ENCODE peak calls at places on chromosome 14, in seven cellular contexts. One of them, this sample, is unnamed.

GRCh38 chr14:88195676-88196075 is 127.4 kb downstream of the KCNK10 start:
- DNase-seq in nucleus accumbens: no peak
- DNase-seq in foreskin melanocyte: no peak
- DNase-seq in activated T-cell treated with anti-CD3 and anti-CD28 coated beads, Interleukin-2, amount 50 U/mL, for 4 hours: no peak
- DNase-seq in activated naive CD4-positive, alpha-beta T cell treated with anti-CD3 and anti-CD28 coated beads, Interleukin-2, amount 10 ng/mL, durations not matched to agents 7 days and 5 days: no peak
- DNase-seq in activated CD4-positive, alpha-beta T cell treated with anti-CD3 and anti-CD28 coated beads, Interleukin-2, amount 10 ng/mL, durations not matched to agents 7 days and 5 days: no peak
- DNase-seq in hypothalamus: no peak
- DNase-seq in this sample: no peak

GRCh38 chr14:64209428-64210165 is 84.6 kb downstream of the ESR2 start:
- DNase-seq in nucleus accumbens: no peak
- DNase-seq in foreskin melanocyte: no peak
- DNase-seq in activated T-cell treated with anti-CD3 and anti-CD28 coated beads, Interleukin-2, amount 50 U/mL, for 4 hours: no peak
- DNase-seq in activated naive CD4-positive, alpha-beta T cell treated with anti-CD3 and anti-CD28 coated beads, Interleukin-2, amount 10 ng/mL, durations not matched to agents 7 days and 5 days: no peak
- DNase-seq in activated CD4-positive, alpha-beta T cell treated with anti-CD3 and anti-CD28 coated beads, Interleukin-2, amount 10 ng/mL, durations not matched to agents 7 days and 5 days: no peak
- DNase-seq in hypothalamus: no peak
- DNase-seq in this sample: no peak

GRCh38 chr14:63273091-63273490 is 45.6 kb downstream of the GPHB5 start:
- DNase-seq in nucleus accumbens: no peak
- DNase-seq in foreskin melanocyte: no peak
- DNase-seq in activated T-cell treated with anti-CD3 and anti-CD28 coated beads, Interleukin-2, amount 50 U/mL, for 4 hours: no peak
- DNase-seq in activated naive CD4-positive, alpha-beta T cell treated with anti-CD3 and anti-CD28 coated beads, Interleukin-2, amount 10 ng/mL, durations not matched to agents 7 days and 5 days: no peak
- DNase-seq in activated CD4-positive, alpha-beta T cell treated with anti-CD3 and anti-CD28 coated beads, Interleukin-2, amount 10 ng/mL, durations not matched to agents 7 days and 5 days: no peak
- DNase-seq in hypothalamus: no peak
- DNase-seq in this sample: no peak

GRCh38 chr14:47705683-47706082 is 30.3 kb upstream of the MDGA2 start:
- DNase-seq in nucleus accumbens: no peak
- DNase-seq in foreskin melanocyte: no peak
- DNase-seq in activated T-cell treated with anti-CD3 and anti-CD28 coated beads, Interleukin-2, amount 50 U/mL, for 4 hours: no peak
- DNase-seq in activated naive CD4-positive, alpha-beta T cell treated with anti-CD3 and anti-CD28 coated beads, Interleukin-2, amount 10 ng/mL, durations not matched to agents 7 days and 5 days: no peak
- DNase-seq in activated CD4-positive, alpha-beta T cell treated with anti-CD3 and anti-CD28 coated beads, Interleukin-2, amount 10 ng/mL, durations not matched to agents 7 days and 5 days: no peak
- DNase-seq in hypothalamus: no peak
- DNase-seq in this sample: no peak

GRCh38 chr14:77148510-77149231 is 7.1 kb upstream of the ZDHHC22 start:
- DNase-seq in nucleus accumbens: no peak
- DNase-seq in foreskin melanocyte: no peak
- DNase-seq in activated T-cell treated with anti-CD3 and anti-CD28 coated beads, Interleukin-2, amount 50 U/mL, for 4 hours: no peak
- DNase-seq in activated naive CD4-positive, alpha-beta T cell treated with anti-CD3 and anti-CD28 coated beads, Interleukin-2, amount 10 ng/mL, durations not matched to agents 7 days and 5 days: no peak
- DNase-seq in activated CD4-positive, alpha-beta T cell treated with anti-CD3 and anti-CD28 coated beads, Interleukin-2, amount 10 ng/mL, durations not matched to agents 7 days and 5 days: no peak
- DNase-seq in hypothalamus: no peak
- DNase-seq in this sample: no peak

GRCh38 chr14:100622708-100623485 is 35.7 kb upstream of the BEGAIN start:
- DNase-seq in nucleus accumbens: no peak
- DNase-seq in foreskin melanocyte: no peak
- DNase-seq in activated T-cell treated with anti-CD3 and anti-CD28 coated beads, Interleukin-2, amount 50 U/mL, for 4 hours: no peak
- DNase-seq in activated naive CD4-positive, alpha-beta T cell treated with anti-CD3 and anti-CD28 coated beads, Interleukin-2, amount 10 ng/mL, durations not matched to agents 7 days and 5 days: no peak
- DNase-seq in activated CD4-positive, alpha-beta T cell treated with anti-CD3 and anti-CD28 coated beads, Interleukin-2, amount 10 ng/mL, durations not matched to agents 7 days and 5 days: no peak
- DNase-seq in hypothalamus: no peak
- DNase-seq in this sample: no peak

GRCh38 chr14:22344673-22345072 is 244.4 kb downstream of the DAD1 start:
- DNase-seq in nucleus accumbens: no peak
- DNase-seq in foreskin melanocyte: no peak
- DNase-seq in activated T-cell treated with anti-CD3 and anti-CD28 coated beads, Interleukin-2, amount 50 U/mL, for 4 hours: no peak
- DNase-seq in activated naive CD4-positive, alpha-beta T cell treated with anti-CD3 and anti-CD28 coated beads, Interleukin-2, amount 10 ng/mL, durations not matched to agents 7 days and 5 days: no peak
- DNase-seq in activated CD4-positive, alpha-beta T cell treated with anti-CD3 and anti-CD28 coated beads, Interleukin-2, amount 10 ng/mL, durations not matched to agents 7 days and 5 days: no peak
- DNase-seq in hypothalamus: no peak
- DNase-seq in this sample: no peak

GRCh38 chr14:81319314-81319713 is 80.8 kb downstream of the STON2 start:
- DNase-seq in nucleus accumbens: no peak
- DNase-seq in foreskin melanocyte: no peak
- DNase-seq in activated T-cell treated with anti-CD3 and anti-CD28 coated beads, Interleukin-2, amount 50 U/mL, for 4 hours: no peak
- DNase-seq in activated naive CD4-positive, alpha-beta T cell treated with anti-CD3 and anti-CD28 coated beads, Interleukin-2, amount 10 ng/mL, durations not matched to agents 7 days and 5 days: no peak
- DNase-seq in activated CD4-positive, alpha-beta T cell treated with anti-CD3 and anti-CD28 coated beads, Interleukin-2, amount 10 ng/mL, durations not matched to agents 7 days and 5 days: no peak
- DNase-seq in hypothalamus: no peak
- DNase-seq in this sample: no peak

GRCh38 chr14:74596747-74597456 is 15.1 kb downstream of the LTBP2 start:
- DNase-seq in nucleus accumbens: no peak
- DNase-seq in foreskin melanocyte: no peak
- DNase-seq in activated T-cell treated with anti-CD3 and anti-CD28 coated beads, Interleukin-2, amount 50 U/mL, for 4 hours: no peak
- DNase-seq in activated naive CD4-positive, alpha-beta T cell treated with anti-CD3 and anti-CD28 coated beads, Interleukin-2, amount 10 ng/mL, durations not matched to agents 7 days and 5 days: no peak
- DNase-seq in activated CD4-positive, alpha-beta T cell treated with anti-CD3 and anti-CD28 coated beads, Interleukin-2, amount 10 ng/mL, durations not matched to agents 7 days and 5 days: no peak
- DNase-seq in hypothalamus: no peak
- DNase-seq in this sample: no peak

GRCh38 chr14:58637391-58638230 is at the start of gene DACT1:
- DNase-seq in nucleus accumbens: peak; percentile 71
- DNase-seq in foreskin melanocyte: peak; percentile 50
- DNase-seq in activated T-cell treated with anti-CD3 and anti-CD28 coated beads, Interleukin-2, amount 50 U/mL, for 4 hours: peak; percentile 54
- DNase-seq in activated naive CD4-positive, alpha-beta T cell treated with anti-CD3 and anti-CD28 coated beads, Interleukin-2, amount 10 ng/mL, durations not matched to agents 7 days and 5 days: peak; percentile 84
- DNase-seq in activated CD4-positive, alpha-beta T cell treated with anti-CD3 and anti-CD28 coated beads, Interleukin-2, amount 10 ng/mL, durations not matched to agents 7 days and 5 days: peak; percentile 56
- DNase-seq in hypothalamus: peak; percentile 45
- DNase-seq in this sample: no peak

GRCh38 chr14:105138551-105139111 is 29.9 kb downstream of the JAG2 start:
- DNase-seq in nucleus accumbens: no peak
- DNase-seq in foreskin melanocyte: no peak
- DNase-seq in activated T-cell treated with anti-CD3 and anti-CD28 coated beads, Interleukin-2, amount 50 U/mL, for 4 hours: no peak
- DNase-seq in activated naive CD4-positive, alpha-beta T cell treated with anti-CD3 and anti-CD28 coated beads, Interleukin-2, amount 10 ng/mL, durations not matched to agents 7 days and 5 days: no peak
- DNase-seq in activated CD4-positive, alpha-beta T cell treated with anti-CD3 and anti-CD28 coated beads, Interleukin-2, amount 10 ng/mL, durations not matched to agents 7 days and 5 days: no peak
- DNase-seq in hypothalamus: no peak
- DNase-seq in this sample: no peak

GRCh38 chr14:73725116-73726024 is 11.2 kb upstream of the PNMA1 start:
- DNase-seq in nucleus accumbens: no peak
- DNase-seq in foreskin melanocyte: no peak
- DNase-seq in activated T-cell treated with anti-CD3 and anti-CD28 coated beads, Interleukin-2, amount 50 U/mL, for 4 hours: no peak
- DNase-seq in activated naive CD4-positive, alpha-beta T cell treated with anti-CD3 and anti-CD28 coated beads, Interleukin-2, amount 10 ng/mL, durations not matched to agents 7 days and 5 days: no peak
- DNase-seq in activated CD4-positive, alpha-beta T cell treated with anti-CD3 and anti-CD28 coated beads, Interleukin-2, amount 10 ng/mL, durations not matched to agents 7 days and 5 days: no peak
- DNase-seq in hypothalamus: no peak
- DNase-seq in this sample: peak; percentile 3

GRCh38 chr14:101239065-101239464 is 322.2 kb upstream of the DIO3 start:
- DNase-seq in nucleus accumbens: no peak
- DNase-seq in foreskin melanocyte: no peak
- DNase-seq in activated T-cell treated with anti-CD3 and anti-CD28 coated beads, Interleukin-2, amount 50 U/mL, for 4 hours: no peak
- DNase-seq in activated naive CD4-positive, alpha-beta T cell treated with anti-CD3 and anti-CD28 coated beads, Interleukin-2, amount 10 ng/mL, durations not matched to agents 7 days and 5 days: no peak
- DNase-seq in activated CD4-positive, alpha-beta T cell treated with anti-CD3 and anti-CD28 coated beads, Interleukin-2, amount 10 ng/mL, durations not matched to agents 7 days and 5 days: no peak
- DNase-seq in hypothalamus: no peak
- DNase-seq in this sample: no peak

GRCh38 chr14:99779751-99780150 is 13.5 kb upstream of the EML1 start:
- DNase-seq in nucleus accumbens: no peak
- DNase-seq in foreskin melanocyte: no peak
- DNase-seq in activated T-cell treated with anti-CD3 and anti-CD28 coated beads, Interleukin-2, amount 50 U/mL, for 4 hours: no peak
- DNase-seq in activated naive CD4-positive, alpha-beta T cell treated with anti-CD3 and anti-CD28 coated beads, Interleukin-2, amount 10 ng/mL, durations not matched to agents 7 days and 5 days: no peak
- DNase-seq in activated CD4-positive, alpha-beta T cell treated with anti-CD3 and anti-CD28 coated beads, Interleukin-2, amount 10 ng/mL, durations not matched to agents 7 days and 5 days: no peak
- DNase-seq in hypothalamus: no peak
- DNase-seq in this sample: no peak

GRCh38 chr14:92731622-92732021 is 16.8 kb downstream of the LGMN start:
- DNase-seq in nucleus accumbens: no peak
- DNase-seq in foreskin melanocyte: no peak
- DNase-seq in activated T-cell treated with anti-CD3 and anti-CD28 coated beads, Interleukin-2, amount 50 U/mL, for 4 hours: no peak
- DNase-seq in activated naive CD4-positive, alpha-beta T cell treated with anti-CD3 and anti-CD28 coated beads, Interleukin-2, amount 10 ng/mL, durations not matched to agents 7 days and 5 days: no peak
- DNase-seq in activated CD4-positive, alpha-beta T cell treated with anti-CD3 and anti-CD28 coated beads, Interleukin-2, amount 10 ng/mL, durations not matched to agents 7 days and 5 days: no peak
- DNase-seq in hypothalamus: no peak
- DNase-seq in this sample: no peak

GRCh38 chr14:89973234-89973823 is 17.6 kb downstream of the TDP1 start:
- DNase-seq in nucleus accumbens: peak; percentile 54
- DNase-seq in foreskin melanocyte: peak; percentile 53
- DNase-seq in activated T-cell treated with anti-CD3 and anti-CD28 coated beads, Interleukin-2, amount 50 U/mL, for 4 hours: peak; percentile 45
- DNase-seq in activated naive CD4-positive, alpha-beta T cell treated with anti-CD3 and anti-CD28 coated beads, Interleukin-2, amount 10 ng/mL, durations not matched to agents 7 days and 5 days: peak; percentile 71
- DNase-seq in activated CD4-positive, alpha-beta T cell treated with anti-CD3 and anti-CD28 coated beads, Interleukin-2, amount 10 ng/mL, durations not matched to agents 7 days and 5 days: peak; percentile 65
- DNase-seq in hypothalamus: peak; percentile 6
- DNase-seq in this sample: peak; percentile 44

GRCh38 chr14:72186461-72187035 is 254.3 kb downstream of the RGS6 start:
- DNase-seq in nucleus accumbens: no peak
- DNase-seq in foreskin melanocyte: no peak
- DNase-seq in activated T-cell treated with anti-CD3 and anti-CD28 coated beads, Interleukin-2, amount 50 U/mL, for 4 hours: no peak
- DNase-seq in activated naive CD4-positive, alpha-beta T cell treated with anti-CD3 and anti-CD28 coated beads, Interleukin-2, amount 10 ng/mL, durations not matched to agents 7 days and 5 days: no peak
- DNase-seq in activated CD4-positive, alpha-beta T cell treated with anti-CD3 and anti-CD28 coated beads, Interleukin-2, amount 10 ng/mL, durations not matched to agents 7 days and 5 days: no peak
- DNase-seq in hypothalamus: no peak
- DNase-seq in this sample: no peak

GRCh38 chr14:24135584-24135833 is 485 bp upstream of the PSME1 start:
- DNase-seq in nucleus accumbens: no peak
- DNase-seq in foreskin melanocyte: no peak
- DNase-seq in activated T-cell treated with anti-CD3 and anti-CD28 coated beads, Interleukin-2, amount 50 U/mL, for 4 hours: no peak
- DNase-seq in activated naive CD4-positive, alpha-beta T cell treated with anti-CD3 and anti-CD28 coated beads, Interleukin-2, amount 10 ng/mL, durations not matched to agents 7 days and 5 days: no peak
- DNase-seq in activated CD4-positive, alpha-beta T cell treated with anti-CD3 and anti-CD28 coated beads, Interleukin-2, amount 10 ng/mL, durations not matched to agents 7 days and 5 days: no peak
- DNase-seq in hypothalamus: no peak
- DNase-seq in this sample: no peak

GRCh38 chr14:105879867-105880561 is 353.6 kb downstream of the TMEM121 start:
- DNase-seq in nucleus accumbens: no peak
- DNase-seq in foreskin melanocyte: no peak
- DNase-seq in activated T-cell treated with anti-CD3 and anti-CD28 coated beads, Interleukin-2, amount 50 U/mL, for 4 hours: peak; percentile 3
- DNase-seq in activated naive CD4-positive, alpha-beta T cell treated with anti-CD3 and anti-CD28 coated beads, Interleukin-2, amount 10 ng/mL, durations not matched to agents 7 days and 5 days: peak; percentile 41
- DNase-seq in activated CD4-positive, alpha-beta T cell treated with anti-CD3 and anti-CD28 coated beads, Interleukin-2, amount 10 ng/mL, durations not matched to agents 7 days and 5 days: no peak
- DNase-seq in hypothalamus: no peak
- DNase-seq in this sample: no peak

GRCh38 chr14:85934123-85934885 is 404.4 kb downstream of the FLRT2 start:
- DNase-seq in nucleus accumbens: peak; percentile 9
- DNase-seq in foreskin melanocyte: peak; percentile 62
- DNase-seq in activated T-cell treated with anti-CD3 and anti-CD28 coated beads, Interleukin-2, amount 50 U/mL, for 4 hours: peak; percentile 36
- DNase-seq in activated naive CD4-positive, alpha-beta T cell treated with anti-CD3 and anti-CD28 coated beads, Interleukin-2, amount 10 ng/mL, durations not matched to agents 7 days and 5 days: peak; percentile 63
- DNase-seq in activated CD4-positive, alpha-beta T cell treated with anti-CD3 and anti-CD28 coated beads, Interleukin-2, amount 10 ng/mL, durations not matched to agents 7 days and 5 days: peak; percentile 68
- DNase-seq in hypothalamus: no peak
- DNase-seq in this sample: peak; percentile 25

GRCh38 chr14:33754264-33754663 is 196.6 kb downstream of the EGLN3 start:
- DNase-seq in nucleus accumbens: no peak
- DNase-seq in foreskin melanocyte: no peak
- DNase-seq in activated T-cell treated with anti-CD3 and anti-CD28 coated beads, Interleukin-2, amount 50 U/mL, for 4 hours: no peak
- DNase-seq in activated naive CD4-positive, alpha-beta T cell treated with anti-CD3 and anti-CD28 coated beads, Interleukin-2, amount 10 ng/mL, durations not matched to agents 7 days and 5 days: no peak
- DNase-seq in activated CD4-positive, alpha-beta T cell treated with anti-CD3 and anti-CD28 coated beads, Interleukin-2, amount 10 ng/mL, durations not matched to agents 7 days and 5 days: no peak
- DNase-seq in hypothalamus: no peak
- DNase-seq in this sample: no peak

GRCh38 chr14:88611878-88612277 is 49.0 kb downstream of the ZC3H14 start:
- DNase-seq in nucleus accumbens: no peak
- DNase-seq in foreskin melanocyte: no peak
- DNase-seq in activated T-cell treated with anti-CD3 and anti-CD28 coated beads, Interleukin-2, amount 50 U/mL, for 4 hours: no peak
- DNase-seq in activated naive CD4-positive, alpha-beta T cell treated with anti-CD3 and anti-CD28 coated beads, Interleukin-2, amount 10 ng/mL, durations not matched to agents 7 days and 5 days: no peak
- DNase-seq in activated CD4-positive, alpha-beta T cell treated with anti-CD3 and anti-CD28 coated beads, Interleukin-2, amount 10 ng/mL, durations not matched to agents 7 days and 5 days: no peak
- DNase-seq in hypothalamus: no peak
- DNase-seq in this sample: no peak

GRCh38 chr14:64400829-64401459 is 12.8 kb downstream of the MTHFD1 start:
- DNase-seq in nucleus accumbens: no peak
- DNase-seq in foreskin melanocyte: no peak
- DNase-seq in activated T-cell treated with anti-CD3 and anti-CD28 coated beads, Interleukin-2, amount 50 U/mL, for 4 hours: no peak
- DNase-seq in activated naive CD4-positive, alpha-beta T cell treated with anti-CD3 and anti-CD28 coated beads, Interleukin-2, amount 10 ng/mL, durations not matched to agents 7 days and 5 days: no peak
- DNase-seq in activated CD4-positive, alpha-beta T cell treated with anti-CD3 and anti-CD28 coated beads, Interleukin-2, amount 10 ng/mL, durations not matched to agents 7 days and 5 days: no peak
- DNase-seq in hypothalamus: no peak
- DNase-seq in this sample: no peak

GRCh38 chr14:106585692-106586091 is 1059.3 kb downstream of the TMEM121 start:
- DNase-seq in nucleus accumbens: no peak
- DNase-seq in foreskin melanocyte: no peak
- DNase-seq in activated T-cell treated with anti-CD3 and anti-CD28 coated beads, Interleukin-2, amount 50 U/mL, for 4 hours: no peak
- DNase-seq in activated naive CD4-positive, alpha-beta T cell treated with anti-CD3 and anti-CD28 coated beads, Interleukin-2, amount 10 ng/mL, durations not matched to agents 7 days and 5 days: no peak
- DNase-seq in activated CD4-positive, alpha-beta T cell treated with anti-CD3 and anti-CD28 coated beads, Interleukin-2, amount 10 ng/mL, durations not matched to agents 7 days and 5 days: no peak
- DNase-seq in hypothalamus: no peak
- DNase-seq in this sample: no peak

GRCh38 chr14:81464253-81465001 is 64.3 kb upstream of the STON2 start:
- DNase-seq in nucleus accumbens: peak; percentile 49
- DNase-seq in foreskin melanocyte: peak; percentile 72
- DNase-seq in activated T-cell treated with anti-CD3 and anti-CD28 coated beads, Interleukin-2, amount 50 U/mL, for 4 hours: peak; percentile 42
- DNase-seq in activated naive CD4-positive, alpha-beta T cell treated with anti-CD3 and anti-CD28 coated beads, Interleukin-2, amount 10 ng/mL, durations not matched to agents 7 days and 5 days: peak; percentile 72
- DNase-seq in activated CD4-positive, alpha-beta T cell treated with anti-CD3 and anti-CD28 coated beads, Interleukin-2, amount 10 ng/mL, durations not matched to agents 7 days and 5 days: peak; percentile 82
- DNase-seq in hypothalamus: no peak
- DNase-seq in this sample: no peak

GRCh38 chr14:79136437-79137430 is 966.6 kb downstream of the NRXN3 start:
- DNase-seq in nucleus accumbens: no peak
- DNase-seq in foreskin melanocyte: no peak
- DNase-seq in activated T-cell treated with anti-CD3 and anti-CD28 coated beads, Interleukin-2, amount 50 U/mL, for 4 hours: no peak
- DNase-seq in activated naive CD4-positive, alpha-beta T cell treated with anti-CD3 and anti-CD28 coated beads, Interleukin-2, amount 10 ng/mL, durations not matched to agents 7 days and 5 days: no peak
- DNase-seq in activated CD4-positive, alpha-beta T cell treated with anti-CD3 and anti-CD28 coated beads, Interleukin-2, amount 10 ng/mL, durations not matched to agents 7 days and 5 days: no peak
- DNase-seq in hypothalamus: no peak
- DNase-seq in this sample: no peak

GRCh38 chr14:51534623-51535022 is 117.1 kb upstream of the FRMD6 start:
- DNase-seq in nucleus accumbens: no peak
- DNase-seq in foreskin melanocyte: no peak
- DNase-seq in activated T-cell treated with anti-CD3 and anti-CD28 coated beads, Interleukin-2, amount 50 U/mL, for 4 hours: no peak
- DNase-seq in activated naive CD4-positive, alpha-beta T cell treated with anti-CD3 and anti-CD28 coated beads, Interleukin-2, amount 10 ng/mL, durations not matched to agents 7 days and 5 days: no peak
- DNase-seq in activated CD4-positive, alpha-beta T cell treated with anti-CD3 and anti-CD28 coated beads, Interleukin-2, amount 10 ng/mL, durations not matched to agents 7 days and 5 days: no peak
- DNase-seq in hypothalamus: no peak
- DNase-seq in this sample: no peak

GRCh38 chr14:96303981-96304380 is 48.0 kb downstream of the BDKRB1 start:
- DNase-seq in nucleus accumbens: no peak
- DNase-seq in foreskin melanocyte: no peak
- DNase-seq in activated T-cell treated with anti-CD3 and anti-CD28 coated beads, Interleukin-2, amount 50 U/mL, for 4 hours: no peak
- DNase-seq in activated naive CD4-positive, alpha-beta T cell treated with anti-CD3 and anti-CD28 coated beads, Interleukin-2, amount 10 ng/mL, durations not matched to agents 7 days and 5 days: no peak
- DNase-seq in activated CD4-positive, alpha-beta T cell treated with anti-CD3 and anti-CD28 coated beads, Interleukin-2, amount 10 ng/mL, durations not matched to agents 7 days and 5 days: no peak
- DNase-seq in hypothalamus: no peak
- DNase-seq in this sample: no peak

GRCh38 chr14:32497233-32497632 is 168.1 kb downstream of the AKAP6 start:
- DNase-seq in nucleus accumbens: no peak
- DNase-seq in foreskin melanocyte: no peak
- DNase-seq in activated T-cell treated with anti-CD3 and anti-CD28 coated beads, Interleukin-2, amount 50 U/mL, for 4 hours: no peak
- DNase-seq in activated naive CD4-positive, alpha-beta T cell treated with anti-CD3 and anti-CD28 coated beads, Interleukin-2, amount 10 ng/mL, durations not matched to agents 7 days and 5 days: no peak
- DNase-seq in activated CD4-positive, alpha-beta T cell treated with anti-CD3 and anti-CD28 coated beads, Interleukin-2, amount 10 ng/mL, durations not matched to agents 7 days and 5 days: no peak
- DNase-seq in hypothalamus: no peak
- DNase-seq in this sample: no peak

GRCh38 chr14:63308723-63309317 is 9.9 kb downstream of the GPHB5 start:
- DNase-seq in nucleus accumbens: no peak
- DNase-seq in foreskin melanocyte: no peak
- DNase-seq in activated T-cell treated with anti-CD3 and anti-CD28 coated beads, Interleukin-2, amount 50 U/mL, for 4 hours: no peak
- DNase-seq in activated naive CD4-positive, alpha-beta T cell treated with anti-CD3 and anti-CD28 coated beads, Interleukin-2, amount 10 ng/mL, durations not matched to agents 7 days and 5 days: peak; percentile 27
- DNase-seq in activated CD4-positive, alpha-beta T cell treated with anti-CD3 and anti-CD28 coated beads, Interleukin-2, amount 10 ng/mL, durations not matched to agents 7 days and 5 days: no peak
- DNase-seq in hypothalamus: no peak
- DNase-seq in this sample: no peak

GRCh38 chr14:61733972-61734371 is 28.2 kb upstream of the SNAPC1 start:
- DNase-seq in nucleus accumbens: no peak
- DNase-seq in foreskin melanocyte: no peak
- DNase-seq in activated T-cell treated with anti-CD3 and anti-CD28 coated beads, Interleukin-2, amount 50 U/mL, for 4 hours: no peak
- DNase-seq in activated naive CD4-positive, alpha-beta T cell treated with anti-CD3 and anti-CD28 coated beads, Interleukin-2, amount 10 ng/mL, durations not matched to agents 7 days and 5 days: no peak
- DNase-seq in activated CD4-positive, alpha-beta T cell treated with anti-CD3 and anti-CD28 coated beads, Interleukin-2, amount 10 ng/mL, durations not matched to agents 7 days and 5 days: no peak
- DNase-seq in hypothalamus: no peak
- DNase-seq in this sample: no peak

GRCh38 chr14:89180546-89180945 is 236.5 kb downstream of the FOXN3 start:
- DNase-seq in nucleus accumbens: no peak
- DNase-seq in foreskin melanocyte: no peak
- DNase-seq in activated T-cell treated with anti-CD3 and anti-CD28 coated beads, Interleukin-2, amount 50 U/mL, for 4 hours: no peak
- DNase-seq in activated naive CD4-positive, alpha-beta T cell treated with anti-CD3 and anti-CD28 coated beads, Interleukin-2, amount 10 ng/mL, durations not matched to agents 7 days and 5 days: no peak
- DNase-seq in activated CD4-positive, alpha-beta T cell treated with anti-CD3 and anti-CD28 coated beads, Interleukin-2, amount 10 ng/mL, durations not matched to agents 7 days and 5 days: no peak
- DNase-seq in hypothalamus: no peak
- DNase-seq in this sample: no peak

GRCh38 chr14:85535916-85536834 is 6.2 kb downstream of the FLRT2 start:
- DNase-seq in nucleus accumbens: no peak
- DNase-seq in foreskin melanocyte: peak; percentile 53
- DNase-seq in activated T-cell treated with anti-CD3 and anti-CD28 coated beads, Interleukin-2, amount 50 U/mL, for 4 hours: no peak
- DNase-seq in activated naive CD4-positive, alpha-beta T cell treated with anti-CD3 and anti-CD28 coated beads, Interleukin-2, amount 10 ng/mL, durations not matched to agents 7 days and 5 days: no peak
- DNase-seq in activated CD4-positive, alpha-beta T cell treated with anti-CD3 and anti-CD28 coated beads, Interleukin-2, amount 10 ng/mL, durations not matched to agents 7 days and 5 days: no peak
- DNase-seq in hypothalamus: no peak
- DNase-seq in this sample: no peak

GRCh38 chr14:53946404-53947400 is 9.9 kb downstream of the BMP4 start:
- DNase-seq in nucleus accumbens: no peak
- DNase-seq in foreskin melanocyte: no peak
- DNase-seq in activated T-cell treated with anti-CD3 and anti-CD28 coated beads, Interleukin-2, amount 50 U/mL, for 4 hours: no peak
- DNase-seq in activated naive CD4-positive, alpha-beta T cell treated with anti-CD3 and anti-CD28 coated beads, Interleukin-2, amount 10 ng/mL, durations not matched to agents 7 days and 5 days: no peak
- DNase-seq in activated CD4-positive, alpha-beta T cell treated with anti-CD3 and anti-CD28 coated beads, Interleukin-2, amount 10 ng/mL, durations not matched to agents 7 days and 5 days: no peak
- DNase-seq in hypothalamus: no peak
- DNase-seq in this sample: no peak

GRCh38 chr14:73714656-73715081 is 485 bp upstream of the PNMA1 start:
- DNase-seq in nucleus accumbens: no peak
- DNase-seq in foreskin melanocyte: no peak
- DNase-seq in activated T-cell treated with anti-CD3 and anti-CD28 coated beads, Interleukin-2, amount 50 U/mL, for 4 hours: no peak
- DNase-seq in activated naive CD4-positive, alpha-beta T cell treated with anti-CD3 and anti-CD28 coated beads, Interleukin-2, amount 10 ng/mL, durations not matched to agents 7 days and 5 days: no peak
- DNase-seq in activated CD4-positive, alpha-beta T cell treated with anti-CD3 and anti-CD28 coated beads, Interleukin-2, amount 10 ng/mL, durations not matched to agents 7 days and 5 days: no peak
- DNase-seq in hypothalamus: no peak
- DNase-seq in this sample: no peak

GRCh38 chr14:24861083-24861630 is 188.8 kb downstream of the STXBP6 start:
- DNase-seq in nucleus accumbens: no peak
- DNase-seq in foreskin melanocyte: no peak
- DNase-seq in activated T-cell treated with anti-CD3 and anti-CD28 coated beads, Interleukin-2, amount 50 U/mL, for 4 hours: no peak
- DNase-seq in activated naive CD4-positive, alpha-beta T cell treated with anti-CD3 and anti-CD28 coated beads, Interleukin-2, amount 10 ng/mL, durations not matched to agents 7 days and 5 days: no peak
- DNase-seq in activated CD4-positive, alpha-beta T cell treated with anti-CD3 and anti-CD28 coated beads, Interleukin-2, amount 10 ng/mL, durations not matched to agents 7 days and 5 days: no peak
- DNase-seq in hypothalamus: no peak
- DNase-seq in this sample: no peak

GRCh38 chr14:66087231-66087630 is 398.9 kb upstream of the CCDC196 start:
- DNase-seq in nucleus accumbens: no peak
- DNase-seq in foreskin melanocyte: no peak
- DNase-seq in activated T-cell treated with anti-CD3 and anti-CD28 coated beads, Interleukin-2, amount 50 U/mL, for 4 hours: no peak
- DNase-seq in activated naive CD4-positive, alpha-beta T cell treated with anti-CD3 and anti-CD28 coated beads, Interleukin-2, amount 10 ng/mL, durations not matched to agents 7 days and 5 days: no peak
- DNase-seq in activated CD4-positive, alpha-beta T cell treated with anti-CD3 and anti-CD28 coated beads, Interleukin-2, amount 10 ng/mL, durations not matched to agents 7 days and 5 days: no peak
- DNase-seq in hypothalamus: no peak
- DNase-seq in this sample: no peak

GRCh38 chr14:64746298-64747250 is 42.4 kb downstream of the PLEKHG3 start:
- DNase-seq in nucleus accumbens: no peak
- DNase-seq in foreskin melanocyte: no peak
- DNase-seq in activated T-cell treated with anti-CD3 and anti-CD28 coated beads, Interleukin-2, amount 50 U/mL, for 4 hours: no peak
- DNase-seq in activated naive CD4-positive, alpha-beta T cell treated with anti-CD3 and anti-CD28 coated beads, Interleukin-2, amount 10 ng/mL, durations not matched to agents 7 days and 5 days: no peak
- DNase-seq in activated CD4-positive, alpha-beta T cell treated with anti-CD3 and anti-CD28 coated beads, Interleukin-2, amount 10 ng/mL, durations not matched to agents 7 days and 5 days: no peak
- DNase-seq in hypothalamus: no peak
- DNase-seq in this sample: no peak

This sample was measured in tibial nerve.